ENCODE peak calls at places on chromosomes 6 and 20, in nine cellular contexts. E is lower lobe of right lung, B is OCI-LY7, S is adrenal gland, R is pancreas, W is A549, Y is GM23248, N is cardiac muscle cell, G is tibial artery. L is an unnamed sample.

GRCh38 chr20:13119583-13119982 is 101.5 kb upstream of the ISM1 start:
- DNase-seq in E (no peak), B (peak), S (peak), R (peak), W (peak), Y (peak), N (peak), G (no peak), L (no peak)

GRCh38 chr20:56540415-56540814 is 7.4 kb downstream of the FAM209B start:
- DNase-seq in E (no peak), B (no peak), S (no peak), R (no peak), W (no peak), Y (peak), N (peak), G (no peak), L (no peak)

GRCh38 chr6:47414517-47415167 is 62.9 kb upstream of the CD2AP start:
- DNase-seq in E (no peak), B (peak), S (no peak), R (no peak), W (no peak), Y (peak), N (peak), G (no peak), L (no peak)

GRCh38 chr6:36752886-36753506 is 55.4 kb downstream of the RAB44 start:
- DNase-seq in E (no peak), B (peak), S (peak), R (no peak), W (no peak), Y (no peak), N (no peak), G (no peak), L (no peak)

GRCh38 chr6:154343473-154344308 is 12.9 kb downstream of the IPCEF1 start:
- DNase-seq in E (peak), B (no peak), S (peak), R (peak), W (no peak), Y (peak), N (peak), G (no peak), L (no peak)

GRCh38 chr6:110041149-110041548 is 63.0 kb downstream of the GPR6 start:
- DNase-seq in E (no peak), B (no peak), S (no peak), R (no peak), W (no peak), Y (no peak), N (no peak), G (no peak), L (no peak)

GRCh38 chr6:125088963-125089362 is 64.6 kb upstream of the TPD52L1 start:
- DNase-seq in E (no peak), B (no peak), S (no peak), R (no peak), W (no peak), Y (no peak), N (no peak), G (no peak), L (no peak)

GRCh38 chr20:8394308-8394945 is 262.4 kb downstream of the PLCB1 start:
- DNase-seq in E (no peak), B (peak), S (no peak), R (no peak), W (no peak), Y (peak), N (peak), G (no peak), L (no peak)

GRCh38 chr20:4252005-4252404 is 236.6 kb upstream of the RNF24 start:
- DNase-seq in E (no peak), B (no peak), S (no peak), R (no peak), W (no peak), Y (no peak), N (no peak), G (no peak), L (no peak)

GRCh38 chr6:158021376-158021775 is 39.7 kb downstream of the SYNJ2 start:
- DNase-seq in E (peak), B (no peak), S (no peak), R (no peak), W (no peak), Y (no peak), N (no peak), G (no peak), L (no peak)

GRCh38 chr6:26175033-26175427 is 87.8 kb downstream of the HFE start:
- DNase-seq in E (no peak), B (no peak), S (no peak), R (no peak), W (no peak), Y (no peak), N (no peak), G (no peak), L (no peak)

GRCh38 chr20:24438331-24438730 is 31.1 kb upstream of the SYNDIG1 start:
- DNase-seq in E (no peak), B (no peak), S (no peak), R (no peak), W (no peak), Y (no peak), N (no peak), G (no peak), L (no peak)

GRCh38 chr6:41568585-41569384 is 22.6 kb downstream of the FOXP4 start:
- DNase-seq in E (peak), B (no peak), S (no peak), R (peak), W (no peak), Y (no peak), N (no peak), G (no peak), L (no peak)

GRCh38 chr6:13395272-13396237 is 67.2 kb upstream of the TBC1D7 start:
- DNase-seq in E (peak), B (peak), S (peak), R (peak), W (no peak), Y (peak), N (peak), G (peak), L (peak)

GRCh38 chr6:141988954-141989705 is 143.6 kb upstream of the GJE1 start:
- DNase-seq in E (no peak), B (peak), S (peak), R (no peak), W (peak), Y (peak), N (peak), G (no peak), L (no peak)

GRCh38 chr20:20024942-20025341 is 7.8 kb downstream of the NAA20 start:
- DNase-seq in E (no peak), B (no peak), S (no peak), R (no peak), W (no peak), Y (peak), N (no peak), G (no peak), L (no peak)

GRCh38 chr6:118319890-118320289 is 228.2 kb upstream of the PLN start:
- DNase-seq in E (no peak), B (no peak), S (no peak), R (no peak), W (no peak), Y (no peak), N (no peak), G (no peak), L (no peak)

GRCh38 chr6:64680446-64680845 is 1026.6 kb downstream of the EYS start:
- DNase-seq in E (no peak), B (no peak), S (no peak), R (no peak), W (no peak), Y (no peak), N (peak), G (no peak), L (no peak)

GRCh38 chr6:170371091-170371490 is 64.5 kb downstream of the FAM120B start:
- DNase-seq in E (no peak), B (no peak), S (no peak), R (no peak), W (no peak), Y (no peak), N (no peak), G (no peak), L (no peak)

GRCh38 chr20:63858393-63859165 is 2.7 kb upstream of the ABHD16B start:
- DNase-seq in E (no peak), B (peak), S (peak), R (no peak), W (no peak), Y (peak), N (peak), G (no peak), L (no peak)

GRCh38 chr6:45791600-45792168 is 224.0 kb downstream of the CLIC5 start:
- DNase-seq in E (no peak), B (no peak), S (no peak), R (no peak), W (no peak), Y (peak), N (peak), G (no peak), L (no peak)

GRCh38 chr6:15736023-15736696 is 73.3 kb upstream of the DTNBP1 start:
- DNase-seq in E (no peak), B (no peak), S (no peak), R (peak), W (no peak), Y (no peak), N (no peak), G (no peak), L (no peak)

GRCh38 chr20:1391640-1392442 is 1.0 kb downstream of the FKBP1A start:
- DNase-seq in E (peak), B (peak), S (peak), R (no peak), W (no peak), Y (peak), N (peak), G (no peak), L (no peak)

GRCh38 chr6:112307707-112308106 is 39.4 kb upstream of the RFPL4B start:
- DNase-seq in E (no peak), B (peak), S (no peak), R (no peak), W (no peak), Y (no peak), N (no peak), G (no peak), L (no peak)

GRCh38 chr20:18276821-18277220 is 11.5 kb upstream of the ZNF133 start:
- DNase-seq in E (peak), B (peak), S (peak), R (peak), W (peak), Y (peak), N (peak), G (no peak), L (peak)

GRCh38 chr20:32439132-32439829 is 81.2 kb downstream of the ASXL1 start:
- DNase-seq in E (no peak), B (no peak), S (no peak), R (no peak), W (no peak), Y (peak), N (peak), G (no peak), L (peak)
- H3K27ac ChIP-seq in E (no peak), B (no peak), S (no peak), R (no peak), W (no peak), Y (peak), N (no peak), G (no peak), L (no peak)

GRCh38 chr20:48406462-48407235 is 421.1 kb downstream of the PREX1 start:
- DNase-seq in E (no peak), B (no peak), S (no peak), R (no peak), W (no peak), Y (no peak), N (no peak), G (no peak), L (no peak)
- H3K27ac ChIP-seq in E (no peak), B (no peak), S (no peak), R (no peak), W (no peak), Y (no peak), N (no peak), G (no peak), L (no peak)

GRCh38 chr6:132749111-132749510 is 8.6 kb downstream of the VNN2 start:
- DNase-seq in E (no peak), B (no peak), S (peak), R (no peak), W (no peak), Y (peak), N (peak), G (no peak), L (no peak)
- H3K27ac ChIP-seq in E (peak), B (no peak), S (no peak), R (peak), W (no peak), Y (no peak), N (no peak), G (no peak), L (no peak)

GRCh38 chr6:25014806-25015560 is 79.2 kb upstream of the RIPOR2 start:
- DNase-seq in E (no peak), B (peak), S (no peak), R (no peak), W (no peak), Y (peak), N (peak), G (no peak), L (peak)
- H3K27ac ChIP-seq in E (peak), B (peak), S (peak), R (no peak), W (no peak), Y (peak), N (no peak), G (peak), L (no peak)

DNA sequence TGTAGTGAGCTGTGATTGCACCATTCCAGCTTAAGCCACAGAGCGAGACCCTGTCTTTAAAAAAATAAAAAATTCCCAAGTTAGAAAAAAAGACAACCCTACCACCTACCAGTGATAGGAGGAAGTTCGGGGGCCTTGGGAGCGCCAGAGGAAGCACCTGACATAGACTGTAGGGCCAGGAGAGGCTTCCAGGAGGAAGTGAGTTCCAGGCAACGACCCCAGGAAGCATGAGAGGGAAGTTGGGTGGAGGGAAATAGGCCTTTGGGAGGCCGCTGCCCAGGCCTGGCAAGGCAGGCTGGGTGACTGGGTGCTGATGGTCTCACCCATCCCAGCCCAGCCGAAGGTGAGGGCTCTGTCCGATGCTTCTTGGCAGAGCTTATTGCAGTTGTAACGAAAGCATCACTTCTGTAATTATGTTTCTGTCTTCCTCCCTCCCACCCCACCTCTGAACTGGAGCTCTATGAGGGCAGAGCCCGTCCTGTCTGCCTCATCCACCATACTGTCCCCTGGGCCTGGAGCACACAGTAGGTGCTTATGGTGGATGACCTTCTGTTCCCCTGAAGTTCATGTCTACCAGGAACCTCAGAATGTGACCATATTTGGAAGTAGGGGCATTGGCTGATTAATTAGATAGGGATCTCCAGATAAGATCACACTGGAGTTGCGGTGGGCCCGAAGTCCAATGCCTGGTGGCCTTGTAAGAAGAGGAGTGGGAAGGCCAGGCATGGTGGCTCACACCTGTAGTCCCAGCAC is 54.1 kb downstream of the UBE2V1 start:
- DNase-seq in E (no peak), B (no peak), S (no peak), R (no peak), W (no peak), Y (no peak), N (no peak), G (no peak), L (no peak)
- H3K27ac ChIP-seq in E (no peak), B (no peak), S (no peak), R (no peak), W (peak), Y (no peak), N (no peak), G (no peak), L (no peak)

GRCh38 chr6:116327803-116328527 is 42.8 kb upstream of the DSE start:
- DNase-seq in E (no peak), B (no peak), S (no peak), R (no peak), W (no peak), Y (no peak), N (peak), G (no peak), L (no peak)

GRCh38 chr6:116326392-116326717 is 44.4 kb upstream of the DSE start:
- DNase-seq in E (no peak), B (no peak), S (no peak), R (no peak), W (no peak), Y (no peak), N (peak), G (no peak), L (no peak)

GRCh38 chr6:116330511-116330910 is 40.2 kb upstream of the DSE start:
- DNase-seq in E (no peak), B (no peak), S (no peak), R (no peak), W (no peak), Y (peak), N (peak), G (no peak), L (no peak)

GRCh38 chr6:116329156-116329555 is 41.6 kb upstream of the DSE start:
- DNase-seq in E (no peak), B (no peak), S (no peak), R (no peak), W (no peak), Y (no peak), N (peak), G (no peak), L (no peak)

DNA sequence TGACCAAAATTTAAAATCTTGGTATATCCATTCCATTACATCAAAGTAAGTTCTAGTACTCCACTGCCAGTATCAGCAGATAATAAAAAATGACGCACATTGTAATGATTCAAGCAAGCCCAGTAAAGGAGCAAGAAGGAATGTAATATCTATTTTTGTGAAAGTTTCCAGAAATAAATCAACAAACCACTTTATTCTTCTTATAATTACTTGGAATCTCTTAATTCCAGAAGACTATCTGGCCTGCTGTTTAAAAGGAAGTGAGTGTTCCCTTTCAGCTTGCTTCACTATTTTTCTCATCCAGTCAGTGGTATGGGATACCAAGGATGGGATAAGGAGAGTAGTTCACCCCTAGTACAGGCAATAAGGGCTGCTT is 42.2 kb upstream of the DSE start:
- DNase-seq in E (no peak), B (no peak), S (no peak), R (no peak), W (no peak), Y (peak), N (peak), G (no peak), L (no peak)
- H3K27ac ChIP-seq in E (peak), B (no peak), S (peak), R (no peak), W (no peak), Y (peak), N (no peak), G (no peak), L (peak)

DNA sequence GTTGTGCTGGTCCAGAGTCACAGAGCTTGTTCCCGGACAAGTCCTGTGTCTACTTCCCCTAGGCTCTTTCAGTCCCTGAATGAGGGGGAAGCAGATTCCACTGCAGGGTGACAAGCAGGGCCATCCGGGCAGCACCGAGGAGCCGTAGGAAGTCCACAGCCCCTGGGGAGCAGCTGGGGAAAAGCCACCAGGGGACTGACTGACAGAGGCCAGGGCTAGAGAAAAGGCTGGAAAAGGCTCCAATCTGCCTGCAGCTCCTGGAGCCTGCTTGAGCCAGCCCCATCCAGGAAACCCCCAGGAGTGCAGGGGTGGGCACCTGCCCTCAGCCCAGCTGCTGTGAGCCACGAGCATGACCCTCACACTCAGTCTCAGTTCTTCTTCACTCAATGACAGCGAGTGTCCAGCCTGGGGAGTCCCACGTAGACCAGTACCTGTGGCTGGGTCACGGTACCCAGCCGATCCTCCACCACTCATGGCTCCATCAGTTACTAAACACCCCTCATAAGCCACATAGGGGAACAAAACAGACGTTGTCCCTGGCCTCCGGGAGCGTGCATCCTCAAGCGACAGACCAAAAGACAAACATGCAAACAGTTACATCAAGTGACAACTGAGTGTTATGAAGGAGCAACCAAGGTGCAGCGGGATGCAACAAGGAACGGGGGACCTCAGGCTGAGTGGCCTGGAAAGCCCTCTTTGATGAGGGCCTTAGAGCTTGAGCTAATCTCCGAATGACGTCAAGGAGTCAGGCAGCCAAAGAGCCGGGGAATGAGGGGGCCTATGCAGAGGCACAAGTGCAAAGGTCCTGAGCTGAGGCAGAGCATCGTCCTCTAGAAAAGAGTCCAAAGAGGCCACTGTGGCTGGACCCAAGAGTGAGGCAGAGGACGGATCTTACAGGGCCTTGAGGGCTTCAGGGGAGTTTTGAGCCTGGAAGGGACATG is 24.8 kb upstream of the VSTM2L start:
- DNase-seq in E (no peak), B (no peak), S (no peak), R (no peak), W (no peak), Y (no peak), N (no peak), G (no peak), L (no peak)
- H3K27ac ChIP-seq in E (no peak), B (no peak), S (no peak), R (no peak), W (no peak), Y (no peak), N (no peak), G (no peak), L (no peak)

GRCh38 chr6:4164456-4164855 is 29.1 kb upstream of the ECI2 start:
- DNase-seq in E (no peak), B (no peak), S (peak), R (no peak), W (no peak), Y (no peak), N (no peak), G (no peak), L (no peak)
- H3K27ac ChIP-seq in E (no peak), B (no peak), S (no peak), R (no peak), W (no peak), Y (no peak), N (no peak), G (no peak), L (no peak)